ENCODE peak calls at places on chromosomes 13 and 19, in six cellular contexts. H is neural progenitor cell, B is GM23338, D is PC-9, K is PC-3, T is GM23248. W is an unnamed sample.

GRCh38 chr19:53082929-53083328 is 20.3 kb downstream of the ZNF160 start:
- DNase-seq in T (no peak), B (no peak), H (no peak), D (no peak), K (no peak), W (no peak)

GRCh38 chr13:98873377-98874028 is 104.4 kb downstream of the DOCK9 start:
- DNase-seq in B (peak; percentile 31), D (no peak), K (no peak), T (no peak), H (no peak), W (no peak)

GRCh38 chr19:5480427-5480836 is 25.2 kb downstream of the ZNRF4 start:
- DNase-seq in K (peak; percentile 44), T (peak; percentile 31), H (peak; percentile 45), D (no peak), B (peak; percentile 82), W (no peak)

GRCh38 chr13:35592457-35592856 is 116.0 kb upstream of the MAB21L1 start:
- DNase-seq in T (no peak), D (no peak), K (no peak), H (no peak), B (no peak), W (no peak)

GRCh38 chr19:2274937-2275535 is 6.9 kb downstream of the PEAK3 start:
- DNase-seq in D (no peak), K (peak; percentile 66), H (peak; percentile 85), T (peak; percentile 84), B (peak; percentile 87), W (peak; percentile 63)

GRCh38 chr19:45994456-45994988 is 745 bp upstream of the CCDC61 start:
- DNase-seq in K (no peak), D (no peak), B (peak; percentile 58), H (no peak), T (peak; percentile 74), W (no peak)

GRCh38 chr13:29756506-29756905 is 93.9 kb downstream of the UBL3 start:
- DNase-seq in D (no peak), K (no peak), B (no peak), T (peak; percentile 33), H (no peak), W (no peak)

GRCh38 chr19:28883241-28883693 is 329.7 kb downstream of the UQCRFS1 start:
- DNase-seq in H (peak; percentile 41), B (peak; percentile 32), K (no peak), D (no peak), T (peak; percentile 65), W (no peak)

GRCh38 chr19:35710784-35711723 is 6.7 kb downstream of the ZBTB32 start:
- DNase-seq in B (no peak), K (no peak), D (no peak), H (no peak), T (peak; percentile 16), W (no peak)

GRCh38 chr19:6963937-6964336 is 57.3 kb downstream of the MBD3L2B start:
- DNase-seq in D (no peak), K (peak; percentile 31), T (no peak), H (no peak), B (peak; percentile 4), W (peak; percentile 25)

GRCh38 chr13:113371061-113371460 is 7.1 kb upstream of the GRTP1 start:
- DNase-seq in D (no peak), T (no peak), K (no peak), H (no peak), B (no peak), W (no peak)

DNA sequence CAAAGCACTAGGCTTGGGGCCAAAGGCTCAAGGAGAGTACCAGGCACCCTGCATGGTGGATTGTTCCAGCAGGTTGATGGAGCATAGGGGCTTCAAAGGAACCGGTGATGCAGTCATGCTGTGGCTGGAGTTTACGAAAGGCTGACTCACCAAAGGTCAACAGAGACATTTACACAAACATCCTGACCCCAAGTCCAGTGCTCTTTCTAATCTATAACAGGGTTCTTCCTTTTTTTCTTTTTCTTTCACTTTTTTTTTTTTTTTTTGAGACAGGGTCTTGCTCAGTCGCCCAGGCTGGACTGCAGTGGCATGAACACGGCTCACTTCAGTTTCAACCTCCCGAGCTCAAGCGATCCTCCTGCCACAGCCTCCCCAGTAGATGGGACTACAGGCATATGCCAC is 35.6 kb upstream of the TPTE2 start:
- DNase-seq in B (no peak), K (peak; percentile 91), D (peak; percentile 61), T (peak; percentile 50), H (no peak), W (no peak)
- H2AFZ ChIP-seq in B (no peak overlapping the region), K (no peak overlapping the region), D (no peak overlapping the region), T (peak overlapping the region; percentile 14), H (no peak overlapping the region), W (no peak overlapping the region)

GRCh38 chr19:33224694-33225457 is 774 bp downstream of the SLC7A10 start:
- DNase-seq in B (peak; percentile 42), T (no peak), H (no peak), K (no peak), D (no peak), W (no peak)

GRCh38 chr19:33226550-33227241 is 1.0 kb upstream of the SLC7A10 start:
- DNase-seq in H (peak; percentile 76), B (peak; percentile 96), D (no peak), K (no peak), T (peak; percentile 33), W (no peak)

GRCh38 chr19:33225458-33225925 is at the start of gene SLC7A10:
- DNase-seq in B (peak; percentile 55), T (peak; percentile 25), H (peak; percentile 71), K (no peak), D (no peak), W (no peak)

GRCh38 chr19:33227870-33228599 is 2.4 kb upstream of the SLC7A10 start:
- DNase-seq in H (no peak), D (no peak), T (no peak), K (no peak), B (no peak), W (no peak)

DNA sequence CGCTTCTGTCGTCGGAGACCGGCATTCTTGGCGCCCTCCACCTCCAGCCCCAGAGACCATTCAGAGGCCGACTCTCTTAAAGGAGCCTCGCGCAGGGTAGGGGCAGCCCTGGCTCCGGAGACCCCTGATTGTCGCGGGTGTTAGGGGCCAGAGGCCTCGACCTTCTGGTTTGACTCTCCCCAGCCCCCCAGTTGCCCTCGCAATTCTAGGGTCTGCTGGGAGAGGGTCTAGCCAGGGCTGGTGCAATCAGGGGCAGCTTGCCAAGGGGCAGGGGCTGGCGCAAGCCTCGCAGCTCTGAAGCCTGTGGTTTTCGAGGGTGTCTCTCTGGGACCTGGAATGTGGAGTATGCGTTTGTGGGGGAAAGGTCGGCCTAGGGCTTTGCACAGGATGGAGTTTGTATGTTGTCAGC is 1.6 kb upstream of the SLC7A10 start:
- DNase-seq in B (peak; percentile 76), D (no peak), H (no peak), K (no peak), T (no peak), W (no peak)
- TF ChIP-seq EZH2 in B (no peak), D (no peak), H (no peak), K (no peak), T (no peak), W (no peak)

GRCh38 chr19:16442386-16443276 is 29.1 kb downstream of the EPS15L1 start:
- DNase-seq in T (no peak), D (no peak), B (no peak), H (peak; percentile 15), K (no peak), W (no peak)
- H3F3A ChIP-seq in T (peaks cover 5% of the 10 kb centered on the region), D (peaks cover 15% of the 10 kb centered on the region), B (peaks cover 8% of the 10 kb centered on the region), H (peaks cover 18% of the 10 kb centered on the region), K (no peaks in the 10 kb centered on the region), W (peaks cover 19% of the 10 kb centered on the region)

GRCh38 chr19:39246951-39247669 is 1.5 kb downstream of the IFNL4 start:
- DNase-seq in D (no peak), B (peak; percentile 90), K (no peak), H (peak; percentile 59), T (peak; percentile 47), W (no peak)
- H2AFZ ChIP-seq in D (no peak overlapping the region), B (peak overlapping the region; percentile 98), K (no peak overlapping the region), H (peak overlapping the region; percentile 89), T (peak overlapping the region; percentile 66), W (no peak overlapping the region)